ENCODE peak calls at places on chromosomes 13 and 19, in four cellular contexts. N is AG08396, T is astrocyte of the spinal cord, F is foreskin melanocyte. P is an unnamed sample.

GRCh38 chr19:40534148-40534547 is 42.5 kb upstream of the SHKBP1 start:
- DNase-seq in N (no peak), F (no peak), T (no peak), P (no peak)

GRCh38 chr13:40692946-40693345 is 26.5 kb upstream of the FOXO1 start:
- DNase-seq in T (no peak), F (peak), N (no peak), P (peak)

GRCh38 chr19:3398114-3398899 is 31.9 kb downstream of the NFIC start:
- DNase-seq in T (peak), F (no peak), N (no peak), P (no peak)

GRCh38 chr19:50365434-50366306 is at the start of gene NAPSA:
- DNase-seq in F (no peak), T (no peak), N (no peak), P (no peak)

GRCh38 chr19:8307400-8307964 is 676 bp downstream of the CD320 start:
- DNase-seq in T (no peak), N (no peak), F (no peak), P (no peak)

GRCh38 chr13:45034342-45034741 is 45.0 kb downstream of the GPALPP1 start:
- DNase-seq in T (no peak), F (no peak), N (no peak), P (no peak)

GRCh38 chr19:19297759-19298158 is 22.6 kb downstream of the SUGP1 start:
- DNase-seq in F (no peak), N (peak), T (no peak), P (no peak)

GRCh38 chr13:51601601-51602348 is 17.5 kb downstream of the WDFY2 start:
- DNase-seq in N (no peak), F (no peak), T (no peak), P (no peak)

GRCh38 chr19:48192750-48193149 is 22.3 kb downstream of the ZSWIM9 start:
- DNase-seq in F (no peak), N (no peak), T (no peak), P (no peak)

GRCh38 chr19:41882568-41883462 is at the start of gene ARHGEF1:
- DNase-seq in N (peak), F (no peak), T (no peak), P (no peak)

GRCh38 chr19:37932985-37933953 is 26.3 kb downstream of the SIPA1L3 start:
- DNase-seq in F (no peak), N (peak), T (peak), P (no peak)

GRCh38 chr13:50521750-50522149 is 321.7 kb downstream of the DLEU7 start:
- DNase-seq in F (no peak), N (no peak), T (peak), P (no peak)

GRCh38 chr19:15330801-15331418 is 1.4 kb downstream of the BRD4 start:
- DNase-seq in T (peak), N (peak), F (peak), P (no peak)

P was measured in DMS 273 treated with DMSO at 0.1 percent for 48 hours.